ENCODE peak calls at places on chromosomes 5 and 9, in six cellular contexts. One of them, this sample, is unnamed.

GRCh38 chr5:142900926-142901325 is 130.7 kb downstream of the ARHGAP26 start:
- DNase-seq in IMR-90: peak
- DNase-seq in mesenchymal stem cell: peak
- DNase-seq in H1: no peak
- DNase-seq in H9: no peak
- DNase-seq in neuronal stem cell: no peak
- DNase-seq in this sample: peak

GRCh38 chr5:165928971-165929370 is 2362.5 kb upstream of the WWC1 start:
- DNase-seq in neuronal stem cell: no peak
- DNase-seq in H1: no peak
- DNase-seq in H9: no peak
- DNase-seq in mesenchymal stem cell: no peak
- DNase-seq in IMR-90: no peak
- DNase-seq in this sample: no peak

GRCh38 chr5:32030226-32030625 is 143.9 kb downstream of the GOLPH3 start:
- DNase-seq in H1: no peak
- DNase-seq in neuronal stem cell: no peak
- DNase-seq in IMR-90: no peak
- DNase-seq in mesenchymal stem cell: no peak
- DNase-seq in H9: no peak
- DNase-seq in this sample: no peak

GRCh38 chr9:21852751-21853150 is 50.3 kb downstream of the MTAP start:
- DNase-seq in H9: no peak
- DNase-seq in mesenchymal stem cell: no peak
- DNase-seq in neuronal stem cell: no peak
- DNase-seq in IMR-90: no peak
- DNase-seq in H1: no peak
- DNase-seq in this sample: no peak

GRCh38 chr5:91641730-91642350 is 258.7 kb upstream of the ARRDC3 start:
- DNase-seq in neuronal stem cell: peak
- DNase-seq in H1: no peak
- DNase-seq in H9: no peak
- DNase-seq in IMR-90: peak
- DNase-seq in mesenchymal stem cell: peak
- DNase-seq in this sample: peak

GRCh38 chr9:91033802-91034201 is 232.2 kb downstream of the SYK start:
- DNase-seq in mesenchymal stem cell: peak
- DNase-seq in neuronal stem cell: no peak
- DNase-seq in H9: peak
- DNase-seq in IMR-90: no peak
- DNase-seq in H1: no peak
- DNase-seq in this sample: peak

GRCh38 chr9:121684381-121685145 is 33.1 kb downstream of the DAB2IP start:
- DNase-seq in H1: no peak
- DNase-seq in H9: peak
- DNase-seq in neuronal stem cell: peak
- DNase-seq in mesenchymal stem cell: peak
- DNase-seq in IMR-90: no peak
- DNase-seq in this sample: peak

GRCh38 chr5:116637149-116637740 is 62.6 kb upstream of the SEMA6A start:
- DNase-seq in H1: no peak
- DNase-seq in H9: no peak
- DNase-seq in mesenchymal stem cell: no peak
- DNase-seq in neuronal stem cell: no peak
- DNase-seq in IMR-90: no peak
- DNase-seq in this sample: no peak

GRCh38 chr9:96751815-96752214 is 26.1 kb downstream of the ZNF510 start:
- DNase-seq in H9: no peak
- DNase-seq in mesenchymal stem cell: no peak
- DNase-seq in H1: no peak
- DNase-seq in IMR-90: no peak
- DNase-seq in neuronal stem cell: no peak
- DNase-seq in this sample: no peak

GRCh38 chr5:121870489-121870888 is 18.8 kb downstream of the FTMT start:
- DNase-seq in IMR-90: peak
- DNase-seq in H9: no peak
- DNase-seq in mesenchymal stem cell: peak
- DNase-seq in neuronal stem cell: no peak
- DNase-seq in H1: no peak
- DNase-seq in this sample: no peak

GRCh38 chr5:126014691-126015090 is 408.5 kb upstream of the GRAMD2B start:
- DNase-seq in IMR-90: no peak
- DNase-seq in H1: no peak
- DNase-seq in neuronal stem cell: no peak
- DNase-seq in H9: no peak
- DNase-seq in mesenchymal stem cell: no peak
- DNase-seq in this sample: no peak

GRCh38 chr9:113233146-113233545 is 11.8 kb downstream of the SLC31A1 start:
- DNase-seq in mesenchymal stem cell: no peak
- DNase-seq in neuronal stem cell: no peak
- DNase-seq in H1: no peak
- DNase-seq in H9: no peak
- DNase-seq in IMR-90: no peak
- DNase-seq in this sample: no peak

GRCh38 chr9:113238202-113238858 is 17.0 kb downstream of the SLC31A1 start:
- DNase-seq in mesenchymal stem cell: no peak
- DNase-seq in H9: no peak
- DNase-seq in H1: no peak
- DNase-seq in neuronal stem cell: no peak
- DNase-seq in IMR-90: no peak
- DNase-seq in this sample: no peak

GRCh38 chr9:113241161-113241560 is 19.8 kb downstream of the SLC31A1 start:
- DNase-seq in neuronal stem cell: no peak
- DNase-seq in H9: no peak
- DNase-seq in IMR-90: no peak
- DNase-seq in mesenchymal stem cell: no peak
- DNase-seq in H1: no peak
- DNase-seq in this sample: no peak

GRCh38 chr9:113238859-113239231 is 17.5 kb downstream of the SLC31A1 start:
- DNase-seq in H1: no peak
- DNase-seq in neuronal stem cell: no peak
- DNase-seq in mesenchymal stem cell: no peak
- DNase-seq in H9: no peak
- DNase-seq in IMR-90: no peak
- DNase-seq in this sample: no peak

GRCh38 chr9:113237026-113237425 is 15.7 kb downstream of the SLC31A1 start:
- DNase-seq in H1: no peak
- DNase-seq in H9: no peak
- DNase-seq in IMR-90: no peak
- DNase-seq in neuronal stem cell: no peak
- DNase-seq in mesenchymal stem cell: no peak
- DNase-seq in this sample: no peak
- H3K14ac ChIP-seq in H1: no peak
- H3K14ac ChIP-seq in H9: no peak
- H3K14ac ChIP-seq in IMR-90: no peak
- H3K14ac ChIP-seq in neuronal stem cell: no peak
- H3K14ac ChIP-seq in mesenchymal stem cell: no peak
- H3K14ac ChIP-seq in this sample: no peak

DNA sequence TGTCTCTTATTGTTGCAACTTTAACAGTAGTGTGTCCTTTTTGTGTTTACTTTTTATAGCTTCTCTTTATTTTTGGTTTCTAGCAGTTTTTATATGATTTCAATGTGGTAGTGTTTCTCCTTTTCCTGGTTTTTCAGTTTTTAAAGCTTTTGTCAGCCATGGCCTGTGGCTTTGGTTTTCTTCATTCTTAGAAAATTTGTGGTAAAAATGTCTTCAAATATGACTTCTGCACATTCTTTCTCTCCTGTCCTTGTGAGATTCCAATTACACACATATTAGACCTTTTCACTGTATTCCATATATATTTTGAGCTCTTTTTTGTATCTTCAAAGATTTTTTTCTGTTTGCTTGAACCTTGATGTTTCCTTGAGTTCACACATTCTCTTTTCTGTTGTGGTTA is 180.5 kb downstream of the CNTLN start:
- DNase-seq in H1: no peak
- DNase-seq in neuronal stem cell: no peak
- DNase-seq in H9: no peak
- DNase-seq in IMR-90: no peak
- DNase-seq in mesenchymal stem cell: no peak
- DNase-seq in this sample: no peak
- H3K14ac ChIP-seq in H1: no peak
- H3K14ac ChIP-seq in neuronal stem cell: no peak
- H3K14ac ChIP-seq in H9: no peak
- H3K14ac ChIP-seq in IMR-90: no peak
- H3K14ac ChIP-seq in mesenchymal stem cell: no peak
- H3K14ac ChIP-seq in this sample: no peak

GRCh38 chr9:94952553-94953373 is 226.3 kb downstream of the AOPEP start:
- DNase-seq in H1: no peak
- DNase-seq in neuronal stem cell: no peak
- DNase-seq in mesenchymal stem cell: no peak
- DNase-seq in IMR-90: no peak
- DNase-seq in H9: no peak
- DNase-seq in this sample: no peak
- H3K14ac ChIP-seq in H1: no peak
- H3K14ac ChIP-seq in neuronal stem cell: no peak
- H3K14ac ChIP-seq in mesenchymal stem cell: no peak
- H3K14ac ChIP-seq in IMR-90: peak
- H3K14ac ChIP-seq in H9: no peak
- H3K14ac ChIP-seq in this sample: no peak

GRCh38 chr9:7982907-7983306 is 183.3 kb upstream of the DMAC1 start:
- DNase-seq in mesenchymal stem cell: no peak
- DNase-seq in IMR-90: no peak
- DNase-seq in H1: no peak
- DNase-seq in H9: no peak
- DNase-seq in neuronal stem cell: no peak
- DNase-seq in this sample: no peak
- H3K14ac ChIP-seq in mesenchymal stem cell: no peak
- H3K14ac ChIP-seq in IMR-90: no peak
- H3K14ac ChIP-seq in H1: no peak
- H3K14ac ChIP-seq in H9: no peak
- H3K14ac ChIP-seq in neuronal stem cell: no peak
- H3K14ac ChIP-seq in this sample: no peak

GRCh38 chr9:74334308-74334707 is 162.8 kb upstream of the RORB start:
- DNase-seq in IMR-90: no peak
- DNase-seq in neuronal stem cell: no peak
- DNase-seq in H9: no peak
- DNase-seq in H1: no peak
- DNase-seq in mesenchymal stem cell: no peak
- DNase-seq in this sample: no peak
- H3K14ac ChIP-seq in IMR-90: no peak
- H3K14ac ChIP-seq in neuronal stem cell: no peak
- H3K14ac ChIP-seq in H9: no peak
- H3K14ac ChIP-seq in H1: no peak
- H3K14ac ChIP-seq in mesenchymal stem cell: no peak
- H3K14ac ChIP-seq in this sample: no peak

GRCh38 chr5:82939326-82939725 is 137.9 kb downstream of the TMEM167A start:
- DNase-seq in IMR-90: no peak
- DNase-seq in H9: no peak
- DNase-seq in mesenchymal stem cell: no peak
- DNase-seq in H1: no peak
- DNase-seq in neuronal stem cell: no peak
- DNase-seq in this sample: no peak

GRCh38 chr5:82942083-82942881 is 134.9 kb downstream of the TMEM167A start:
- DNase-seq in H1: no peak
- DNase-seq in mesenchymal stem cell: no peak
- DNase-seq in neuronal stem cell: no peak
- DNase-seq in H9: no peak
- DNase-seq in IMR-90: no peak
- DNase-seq in this sample: no peak

DNA sequence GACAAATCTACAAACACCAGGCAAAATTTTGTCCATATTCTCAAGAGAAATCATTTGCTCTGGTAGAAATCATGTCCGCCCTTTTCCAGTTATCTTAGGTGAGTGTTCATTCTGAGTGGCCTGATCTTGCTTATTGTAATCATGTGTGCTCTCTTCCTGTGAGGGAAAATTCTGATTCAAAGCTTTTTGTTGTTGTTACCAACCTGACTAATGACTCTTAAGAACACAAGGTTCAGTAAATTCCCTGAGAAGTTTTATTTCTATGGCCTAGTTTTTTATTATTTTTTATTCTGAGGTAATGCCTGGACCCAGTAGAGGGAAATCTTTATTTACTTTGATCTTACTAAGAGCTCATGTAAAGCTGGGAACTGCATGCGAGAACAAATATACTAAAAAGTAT is 138.3 kb downstream of the TMEM167A start:
- DNase-seq in IMR-90: no peak
- DNase-seq in neuronal stem cell: no peak
- DNase-seq in H1: no peak
- DNase-seq in H9: no peak
- DNase-seq in mesenchymal stem cell: no peak
- DNase-seq in this sample: no peak
- H3K14ac ChIP-seq in IMR-90: no peak
- H3K14ac ChIP-seq in neuronal stem cell: no peak
- H3K14ac ChIP-seq in H1: no peak
- H3K14ac ChIP-seq in H9: no peak
- H3K14ac ChIP-seq in mesenchymal stem cell: no peak
- H3K14ac ChIP-seq in this sample: no peak

GRCh38 chr9:14136646-14137370 is 177.1 kb downstream of the NFIB start:
- DNase-seq in IMR-90: no peak
- DNase-seq in H1: no peak
- DNase-seq in neuronal stem cell: no peak
- DNase-seq in mesenchymal stem cell: no peak
- DNase-seq in H9: no peak
- DNase-seq in this sample: no peak

GRCh38 chr9:14136047-14136446 is 177.9 kb downstream of the NFIB start:
- DNase-seq in mesenchymal stem cell: no peak
- DNase-seq in H1: no peak
- DNase-seq in H9: no peak
- DNase-seq in neuronal stem cell: no peak
- DNase-seq in IMR-90: no peak
- DNase-seq in this sample: no peak

GRCh38 chr9:14140121-14140520 is 173.8 kb downstream of the NFIB start:
- DNase-seq in mesenchymal stem cell: no peak
- DNase-seq in H1: no peak
- DNase-seq in H9: no peak
- DNase-seq in neuronal stem cell: no peak
- DNase-seq in IMR-90: no peak
- DNase-seq in this sample: no peak

GRCh38 chr9:14141736-14142135 is 172.2 kb downstream of the NFIB start:
- DNase-seq in mesenchymal stem cell: no peak
- DNase-seq in H9: no peak
- DNase-seq in neuronal stem cell: no peak
- DNase-seq in H1: no peak
- DNase-seq in IMR-90: no peak
- DNase-seq in this sample: no peak

DNA sequence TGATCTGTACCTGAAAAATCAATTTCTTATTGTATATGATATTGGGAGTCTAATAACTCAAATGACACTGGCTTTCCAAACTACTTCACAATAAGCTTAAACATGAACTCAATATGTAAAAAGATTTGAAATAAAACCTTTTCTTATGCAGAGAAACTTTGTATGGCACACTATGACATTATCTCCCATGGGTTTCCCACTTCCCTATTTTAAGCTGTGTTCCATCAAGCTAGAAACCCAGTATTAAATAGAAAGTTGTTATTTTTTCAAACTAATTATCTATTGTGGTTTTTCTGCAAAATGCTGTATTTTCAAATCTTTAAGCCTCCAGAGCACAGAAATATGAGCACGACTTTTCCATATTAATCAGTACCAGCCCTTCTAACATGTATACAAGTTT is 174.7 kb downstream of the NFIB start:
- DNase-seq in H9: no peak
- DNase-seq in H1: no peak
- DNase-seq in mesenchymal stem cell: no peak
- DNase-seq in neuronal stem cell: no peak
- DNase-seq in IMR-90: no peak
- DNase-seq in this sample: no peak
- H3K14ac ChIP-seq in H9: no peak
- H3K14ac ChIP-seq in H1: no peak
- H3K14ac ChIP-seq in mesenchymal stem cell: no peak
- H3K14ac ChIP-seq in neuronal stem cell: no peak
- H3K14ac ChIP-seq in IMR-90: no peak
- H3K14ac ChIP-seq in this sample: no peak